ENCODE peak calls at places on chromosomes 16 and 17, in four cellular contexts. G is endothelial cell of umbilical vein, Z is A549, X is HepG2. J is an unnamed sample.

GRCh38 chr17:7977039-7977438 is 25.4 kb upstream of the GUCY2D start:
- DNase-seq in G (no peak), Z (no peak), X (no peak), J (no peak)

GRCh38 chr17:15510361-15510760 is 42.9 kb upstream of the CDRT4 start:
- DNase-seq in G (peak; percentile 79), Z (no peak), X (no peak), J (no peak)

GRCh38 chr17:34614698-34615097 is 35.3 kb downstream of the TMEM132E start:
- DNase-seq in G (no peak), Z (no peak), X (no peak), J (no peak)

GRCh38 chr17:60230358-60230757 is 80.6 kb downstream of the CA4 start:
- DNase-seq in G (no peak), Z (no peak), X (no peak), J (no peak)

GRCh38 chr17:8138366-8138671 is 13.9 kb downstream of the PER1 start:
- DNase-seq in G (no peak), Z (no peak), X (no peak), J (no peak)

GRCh38 chr16:60727856-60728255 is 1308.4 kb downstream of the CDH8 start:
- DNase-seq in G (no peak), Z (no peak), X (no peak), J (no peak)

GRCh38 chr16:57411362-57411976 is 6.9 kb downstream of the CCL17 start:
- DNase-seq in G (no peak), Z (no peak), X (no peak), J (no peak)

GRCh38 chr16:14600164-14600563 is 29.9 kb downstream of the PARN start:
- DNase-seq in G (peak; percentile 54), Z (peak; percentile 51), X (peak; percentile 23), J (peak; percentile 14)

GRCh38 chr16:27377666-27378485 is 24.1 kb upstream of the IL21R start:
- DNase-seq in G (no peak), Z (no peak), X (no peak), J (no peak)

GRCh38 chr16:2532494-2533141 is 1.4 kb upstream of the CEMP1 start:
- DNase-seq in G (peak; percentile 46), Z (no peak), X (peak; percentile 66), J (peak; percentile 67)

GRCh38 chr17:4845128-4845527 is 12.0 kb downstream of the MINK1 start:
- DNase-seq in G (no peak), Z (no peak), X (no peak), J (no peak)

GRCh38 chr17:68399638-68400403 is 57.5 kb downstream of the WIPI1 start:
- DNase-seq in G (peak; percentile 42), Z (no peak), X (no peak), J (no peak)

GRCh38 chr17:10420811-10421210 is 939 bp downstream of the MYH8 start:
- DNase-seq in G (no peak), Z (no peak), X (no peak), J (no peak)

GRCh38 chr16:14003119-14003570 is 68.0 kb upstream of the MRTFB start:
- DNase-seq in G (peak; percentile 29), Z (no peak), X (no peak), J (peak; percentile 71)

GRCh38 chr16:50354082-50354481 is 14.7 kb downstream of the BRD7 start:
- DNase-seq in G (no peak), Z (no peak), X (no peak), J (no peak)

GRCh38 chr17:8192070-8192815 is 2.3 kb upstream of the BORCS6 start:
- DNase-seq in G (peak; percentile 93), Z (peak; percentile 97), X (peak; percentile 93), J (peak; percentile 85)

GRCh38 chr17:66632716-66633115 is 202.2 kb upstream of the CACNG5 start:
- DNase-seq in G (no peak), Z (no peak), X (no peak), J (no peak)

GRCh38 chr17:11935734-11936406 is 61.4 kb downstream of the ZNF18 start:
- DNase-seq in G (peak; percentile 14), Z (no peak), X (peak; percentile 60), J (peak; percentile 75)

GRCh38 chr17:16433514-16433913 is 18.1 kb downstream of the TRPV2 start:
- DNase-seq in G (no peak), Z (no peak), X (no peak), J (no peak)

GRCh38 chr17:51087072-51087757 is 33.5 kb downstream of the SPAG9 start:
- DNase-seq in G (peak; percentile 12), Z (no peak), X (no peak), J (no peak)

GRCh38 chr16:21277927-21278706 is at the start of gene CRYM:
- DNase-seq in G (peak; percentile 36), Z (peak; percentile 82), X (peak; percentile 35), J (no peak)

GRCh38 chr16:30131869-30132475 is 9.0 kb upstream of the MAPK3 start:
- DNase-seq in G (no peak), Z (no peak), X (no peak), J (no peak)

GRCh38 chr16:8571061-8571596 is 19.2 kb downstream of the TMEM114 start:
- DNase-seq in G (no peak), Z (no peak), X (peak; percentile 94), J (peak; percentile 44)

GRCh38 chr16:27252206-27252585 is 16.4 kb downstream of the NSMCE1 start:
- DNase-seq in G (no peak), Z (no peak), X (no peak), J (no peak)

GRCh38 chr17:2056221-2057129 is 1.6 kb downstream of the HIC1 start:
- DNase-seq in G (peak; percentile 37), Z (no peak), X (no peak), J (no peak)

GRCh38 chr16:29820730-29821662 is 734 bp downstream of the MVP start:
- DNase-seq in G (no peak), Z (peak; percentile 77), X (no peak), J (no peak)

GRCh38 chr17:51083976-51084375 is 36.7 kb downstream of the SPAG9 start:
- DNase-seq in G (no peak), Z (no peak), X (no peak), J (peak; percentile 11)

GRCh38 chr17:16304832-16305231 is 48.4 kb downstream of the CENPV start:
- DNase-seq in G (peak; percentile 40), Z (no peak), X (peak; percentile 63), J (peak; percentile 65)

GRCh38 chr16:9050102-9050830 is 41.2 kb upstream of the HAPSTR1 start:
- DNase-seq in G (no peak), Z (no peak), X (peak; percentile 52), J (peak; percentile 50)

GRCh38 chr16:86261379-86261778 is 248.9 kb upstream of the FOXF1 start:
- DNase-seq in G (peak; percentile 16), Z (no peak), X (no peak), J (peak; percentile 51)

GRCh38 chr17:17745476-17746455 is 64.5 kb downstream of the RAI1 start:
- DNase-seq in G (no peak), Z (no peak), X (no peak), J (no peak)

GRCh38 chr16:50806099-50807062 is 64.5 kb downstream of the CYLD start:
- DNase-seq in G (peak; percentile 91), Z (peak; percentile 76), X (peak; percentile 88), J (peak; percentile 90)

GRCh38 chr16:28495795-28496749 is 1.6 kb downstream of the APOBR start:
- DNase-seq in G (no peak), Z (no peak), X (no peak), J (no peak)

GRCh38 chr16:9599415-9600110 is 508.1 kb downstream of the HAPSTR1 start:
- DNase-seq in G (no peak), Z (no peak), X (no peak), J (no peak)

GRCh38 chr16:72976747-72977064 is 71.2 kb downstream of the ZFHX3 start:
- DNase-seq in G (no peak), Z (no peak), X (no peak), J (no peak)

GRCh38 chr16:20763461-20764232 is at the start of gene ACSM3:
- DNase-seq in G (peak; percentile 46), Z (peak; percentile 85), X (peak; percentile 83), J (peak; percentile 65)

GRCh38 chr16:88762258-88762870 is 22.7 kb downstream of the PIEZO1 start:
- DNase-seq in G (no peak), Z (no peak), X (no peak), J (no peak)

GRCh38 chr17:6679241-6679640 is 27.7 kb downstream of the C17orf100 start:
- DNase-seq in G (no peak), Z (no peak), X (no peak), J (no peak)
- TF ChIP-seq CTCF in G (no peak), Z (no peak), X (no peak), J (no peak)

GRCh38 chr16:23132921-23133532 is 16.2 kb downstream of the USP31 start:
- DNase-seq in G (peak; percentile 66), Z (no peak), X (no peak), J (no peak)
- H3K4me3 ChIP-seq in G (peak overlapping the region; percentile 36), Z (no peak overlapping the region), X (no peak overlapping the region), J (no peak overlapping the region)

GRCh38 chr16:31471875-31472558 is at the start of gene TGFB1I1:
- DNase-seq in G (peak; percentile 61), Z (peak; percentile 56), X (no peak), J (peak; percentile 87)
- TF ChIP-seq MYC in G (no peak), Z (no peak), X (no peak), J (no peak)

DNA sequence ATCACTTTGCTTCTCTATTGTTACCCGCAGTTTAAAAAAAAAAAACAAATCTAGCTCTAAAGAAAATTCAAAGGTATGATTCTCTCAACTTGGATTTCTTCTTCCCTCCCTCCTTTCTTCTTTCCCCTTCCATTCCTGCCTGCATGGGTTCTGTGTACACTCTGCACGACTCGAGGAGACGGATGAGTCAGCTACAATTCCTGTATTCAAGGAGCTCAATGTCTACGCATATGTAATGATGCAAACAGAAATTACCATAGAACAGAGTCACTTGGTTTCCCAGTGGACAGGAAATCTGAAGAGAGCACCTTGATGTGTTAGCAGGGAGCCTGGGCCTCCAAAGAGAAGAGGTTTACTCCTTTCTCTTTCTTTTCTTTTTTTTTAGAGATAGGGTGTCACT is 92.3 kb downstream of the VPS53 start:
- DNase-seq in G (peak; percentile 55), Z (no peak), X (no peak), J (no peak)
- TF ChIP-seq CTCF in G (no peak), Z (no peak), X (no peak), J (no peak)

GRCh38 chr17:58368860-58369213 is 16.8 kb upstream of the SUPT4H1 start:
- DNase-seq in G (no peak), Z (no peak), X (no peak), J (no peak)
- H3K4me3 ChIP-seq in G (no peak overlapping the region), Z (no peak overlapping the region), X (no peak overlapping the region), J (no peak overlapping the region)

GRCh38 chr16:82124651-82125050 is 45.4 kb downstream of the MPHOSPH6 start:
- DNase-seq in G (no peak), Z (no peak), X (no peak), J (no peak)

GRCh38 chr16:82118749-82119148 is 51.3 kb downstream of the MPHOSPH6 start:
- DNase-seq in G (no peak), Z (no peak), X (no peak), J (no peak)

DNA sequence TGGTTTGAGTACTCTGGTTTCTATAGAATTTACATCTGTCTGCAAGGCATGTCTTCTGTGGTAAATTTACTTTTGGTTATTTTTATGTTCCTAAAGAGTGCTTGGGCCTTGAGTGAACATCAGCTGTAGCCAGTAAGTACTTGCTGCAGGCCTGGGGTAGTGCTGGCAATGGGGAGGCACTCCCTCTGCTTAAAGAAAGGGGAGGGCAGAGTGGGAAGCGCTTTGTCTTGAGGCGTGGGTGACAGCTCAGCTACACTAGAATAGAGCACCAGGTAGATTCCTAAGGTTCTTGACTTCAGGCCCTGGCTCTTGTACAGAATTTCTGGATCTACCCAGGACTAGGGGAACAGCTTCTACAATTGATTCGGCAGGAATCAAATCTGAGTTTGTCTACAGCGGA is 50.6 kb downstream of the MPHOSPH6 start:
- DNase-seq in G (no peak), Z (no peak), X (no peak), J (no peak)
- TF ChIP-seq MYC in G (no peak), Z (no peak), X (no peak), J (no peak)

J was measured in NB4.